ENCODE peak calls at places on chromosomes 4 and X, in ten cellular contexts. L, X, R, C, V, A, I, Y, M and E are unnamed samples.

GRCh38 chr4:5511791-5512190 is 196.6 kb downstream of the EVC2 start:
- DNase-seq in A (no peak), V (no peak), Y (no peak), I (no peak), L (no peak), X (no peak), C (no peak), M (no peak), R (no peak), E (no peak)

GRCh38 chr4:175934492-175934891 is 122.4 kb upstream of the GPM6A start:
- DNase-seq in L (no peak), X (no peak), Y (no peak), C (no peak), R (no peak), I (no peak), A (no peak), V (no peak), M (no peak), E (no peak)

GRCh38 chr4:82988323-82988832 is 22.2 kb downstream of the LIN54 start:
- DNase-seq in Y (no peak), M (no peak), V (no peak), X (no peak), C (no peak), I (no peak), A (no peak), R (no peak), L (no peak), E (no peak)

GRCh38 chrX:38803286-38803608 is 2.0 kb downstream of the MID1IP1 start:
- DNase-seq in V (no peak), M (no peak), A (no peak), I (peak; percentile 16), C (no peak), X (no peak), L (no peak), R (no peak), Y (no peak), E (peak; percentile 70)

GRCh38 chrX:10597871-10598270 is 22.5 kb downstream of the MID1 start:
- DNase-seq in A (no peak), Y (no peak), R (no peak), I (peak; percentile 63), C (no peak), V (no peak), X (no peak), M (no peak), L (no peak), E (peak; percentile 19)

GRCh38 chrX:107669885-107670628 is 41.7 kb downstream of the PRPS1 start:
- DNase-seq in M (no peak), C (no peak), L (no peak), V (no peak), A (no peak), X (no peak), R (no peak), I (no peak), Y (no peak), E (peak; percentile 49)

GRCh38 chrX:39477438-39478120 is 620.2 kb downstream of the BCOR start:
- DNase-seq in C (peak; percentile 35), X (no peak), M (peak; percentile 20), L (peak; percentile 57), I (peak; percentile 2), R (peak; percentile 84), V (no peak), A (no peak), Y (peak; percentile 36), E (peak; percentile 1)

GRCh38 chr4:80006935-80007744 is 65.9 kb downstream of the ANTXR2 start:
- DNase-seq in C (no peak), Y (peak; percentile 12), X (no peak), R (no peak), V (no peak), L (no peak), A (no peak), M (no peak), I (peak; percentile 67), E (peak; percentile 51)

GRCh38 chrX:115560978-115561604 is at the start of gene PLS3:
- DNase-seq in Y (no peak), M (peak; percentile 79), X (peak; percentile 83), A (peak; percentile 89), C (peak; percentile 72), I (peak; percentile 84), L (peak; percentile 91), V (no peak), R (peak; percentile 92), E (no peak)

GRCh38 chr4:51958199-51958968 is 61.8 kb downstream of the LRRC66 start:
- DNase-seq in X (no peak), M (no peak), I (no peak), A (no peak), R (no peak), C (no peak), V (no peak), L (no peak), Y (no peak), E (no peak)

GRCh38 chrX:49155900-49156837 is 6.4 kb upstream of the MAGIX start:
- DNase-seq in C (peak; percentile 92), I (peak; percentile 81), V (peak; percentile 70), L (peak; percentile 98), A (peak; percentile 81), Y (peak; percentile 89), R (peak; percentile 91), X (peak; percentile 91), M (peak; percentile 87), E (peak; percentile 94)

GRCh38 chr4:52659722-52660261 is 691 bp upstream of the USP46 start:
- DNase-seq in A (peak; percentile 8), V (no peak), Y (peak; percentile 48), I (peak; percentile 39), R (peak; percentile 78), L (peak; percentile 93), X (peak; percentile 77), C (peak; percentile 68), M (peak; percentile 74), E (peak; percentile 64)

GRCh38 chrX:129461801-129462456 is 61.4 kb downstream of the SMARCA1 start:
- DNase-seq in V (no peak), M (no peak), C (no peak), I (no peak), A (no peak), X (no peak), Y (no peak), L (no peak), R (no peak), E (no peak)

GRCh38 chr4:187357045-187357643 is 633.5 kb upstream of the FAT1 start:
- DNase-seq in C (no peak), R (no peak), L (no peak), I (no peak), M (no peak), X (no peak), V (no peak), Y (no peak), A (no peak), E (no peak)

DNA sequence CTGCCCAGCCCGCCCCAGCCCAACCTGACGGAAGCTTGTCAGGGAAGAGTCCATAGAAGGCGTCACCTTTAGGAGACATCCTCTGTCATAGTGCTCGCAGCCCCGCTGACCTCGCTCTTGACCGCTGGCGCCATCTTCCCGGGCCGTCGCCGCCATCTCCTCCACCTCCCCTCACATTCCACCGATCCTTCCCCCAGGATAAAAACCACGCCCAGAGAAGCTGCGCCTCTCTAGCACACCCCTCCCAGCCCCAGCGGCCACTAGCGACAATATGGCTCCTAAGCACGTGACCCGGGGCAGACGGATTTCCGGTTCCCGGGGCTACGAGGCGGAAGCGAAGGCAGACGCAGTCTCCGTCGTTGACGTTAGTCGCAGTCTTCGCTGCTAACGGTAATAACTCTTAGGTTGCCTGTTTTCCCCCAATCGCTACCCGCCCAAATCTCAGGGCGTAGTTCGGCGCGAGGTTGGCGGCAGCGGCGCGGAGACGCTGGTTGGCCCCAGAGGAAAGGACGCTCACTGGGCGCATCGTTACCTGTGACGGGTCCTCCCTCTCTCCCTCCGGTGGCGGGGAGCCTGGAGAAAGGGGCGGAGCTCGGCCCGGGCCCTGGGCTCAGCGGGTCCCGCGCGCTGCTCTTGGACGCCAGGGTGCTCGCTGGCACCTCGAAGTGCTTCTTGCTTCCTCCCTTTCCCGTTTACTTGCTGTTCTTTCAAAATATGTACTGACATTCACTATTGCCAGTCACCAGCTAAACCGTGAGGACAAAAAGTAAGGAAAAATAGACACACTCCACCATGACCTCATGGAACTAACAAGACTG is at the start of the genes RCHY1 and THAP6:
- DNase-seq in L (peak; percentile 95), X (peak; percentile 90), A (peak; percentile 67), Y (peak; percentile 88), R (peak; percentile 97), C (peak; percentile 97), M (peak; percentile 95), I (peak; percentile 92), V (peak; percentile 53), E (peak; percentile 94)
- TF ChIP-seq POLR2A in L (peak; percentile 93), X (peak; percentile 94), A (peak; percentile 68), Y (peak; percentile 97), R (no peak), C (peak; percentile 95), M (peak; percentile 82), I (peak; percentile 93), V (peak; percentile 95), E (peak; percentile 97)

GRCh38 chr4:128757712-128758111 is 51.8 kb upstream of the JADE1 start:
- DNase-seq in M (no peak), V (no peak), L (no peak), A (no peak), X (no peak), I (no peak), Y (no peak), R (peak; percentile 69), C (no peak), E (no peak)
- TF ChIP-seq POLR2A in M (no peak), V (no peak), L (no peak), A (no peak), X (no peak), I (no peak), Y (no peak), R (no peak), C (no peak), E (no peak)

GRCh38 chrX:78139160-78140123 is at the start of gene TAF9B:
- DNase-seq in I (peak; percentile 80), L (peak; percentile 94), Y (peak; percentile 83), V (peak; percentile 61), C (peak; percentile 88), A (peak; percentile 85), M (peak; percentile 84), X (peak; percentile 85), R (peak; percentile 88), E (peak; percentile 87)
- TF ChIP-seq POLR2A in I (peak; percentile 55), L (peak; percentile 61), Y (peak; percentile 83), V (peak; percentile 59), C (peak; percentile 56), A (peak; percentile 59), M (no peak), X (peak; percentile 47), R (no peak), E (peak; percentile 70)

GRCh38 chr4:101037938-101038413 is 309.4 kb downstream of the PPP3CA start:
- DNase-seq in X (no peak), C (no peak), A (no peak), Y (no peak), R (no peak), I (peak; percentile 78), L (no peak), V (no peak), M (no peak), E (no peak)

GRCh38 chr4:101035522-101035921 is 311.8 kb downstream of the PPP3CA start:
- DNase-seq in I (no peak), Y (no peak), X (no peak), V (no peak), M (no peak), A (no peak), L (no peak), R (no peak), C (no peak), E (no peak)

GRCh38 chr4:101031971-101032370 is 315.4 kb downstream of the PPP3CA start:
- DNase-seq in Y (no peak), V (no peak), L (no peak), I (no peak), C (no peak), X (no peak), A (no peak), R (no peak), M (no peak), E (no peak)

GRCh38 chr4:101037249-101037648 is 310.1 kb downstream of the PPP3CA start:
- DNase-seq in V (no peak), M (no peak), X (no peak), L (no peak), C (no peak), A (no peak), I (peak; percentile 36), Y (no peak), R (no peak), E (no peak)

GRCh38 chr4:101033986-101034385 is 313.3 kb downstream of the PPP3CA start:
- DNase-seq in M (no peak), I (no peak), A (no peak), R (no peak), V (no peak), X (no peak), C (no peak), Y (no peak), L (no peak), E (no peak)
- TF ChIP-seq POLR2A in M (no peak), I (no peak), A (no peak), R (no peak), V (no peak), X (no peak), C (no peak), Y (no peak), L (no peak), E (no peak)